ENCODE peak calls at places on chromosomes 13 and 19, in six cellular contexts. G is tibial artery, D is astrocyte of the spinal cord, V is BJ, Q is GM06990, K is lower lobe of right lung. E is an unnamed sample.

GRCh38 chr13:22915442-22916082 is 265.2 kb upstream of the SGCG start:
- DNase-seq in G (peak; percentile 38), K (peak; percentile 59), Q (peak; percentile 70), V (no peak), D (peak; percentile 48), E (no peak)

GRCh38 chr19:33472696-33473624 is 48.6 kb downstream of the PEPD start:
- DNase-seq in K (peak; percentile 37), V (peak; percentile 87), G (no peak), Q (no peak), D (peak; percentile 98), E (no peak)

GRCh38 chr19:17005000-17005399 is 21.6 kb downstream of the CPAMD8 start:
- DNase-seq in G (no peak), V (no peak), D (no peak), K (no peak), Q (no peak), E (no peak)

GRCh38 chr13:101425156-101425471 is 8.8 kb upstream of the NALCN start:
- DNase-seq in V (no peak), D (no peak), G (no peak), K (no peak), Q (no peak), E (no peak)

GRCh38 chr13:38686635-38687245 is at the start of gene FREM2:
- DNase-seq in D (peak; percentile 40), G (no peak), Q (peak; percentile 4), K (peak; percentile 76), V (no peak), E (peak; percentile 56)

GRCh38 chr19:27935669-27936068 is 1277.3 kb downstream of the UQCRFS1 start:
- DNase-seq in V (no peak), D (no peak), K (no peak), Q (no peak), G (no peak), E (no peak)

GRCh38 chr19:42423462-42424344 is 3.5 kb downstream of the LIPE start:
- DNase-seq in V (peak; percentile 54), K (peak; percentile 88), Q (peak; percentile 92), G (peak; percentile 75), D (peak; percentile 94), E (peak; percentile 50)

GRCh38 chr19:54475706-54476105 is 2.6 kb upstream of the CDC42EP5 start:
- DNase-seq in V (no peak), G (no peak), Q (no peak), K (no peak), D (no peak), E (no peak)

GRCh38 chr13:42964681-42965305 is 27.2 kb downstream of the EPSTI1 start:
- DNase-seq in G (no peak), K (no peak), V (no peak), Q (no peak), D (peak; percentile 18), E (no peak)

GRCh38 chr13:71067164-71067815 is 799.7 kb downstream of the DACH1 start:
- DNase-seq in D (no peak), G (no peak), K (no peak), V (no peak), Q (no peak), E (no peak)

GRCh38 chr13:72295173-72295572 is 428.2 kb upstream of the DACH1 start:
- DNase-seq in V (no peak), K (no peak), D (peak; percentile 47), Q (no peak), G (no peak), E (no peak)

GRCh38 chr13:23159205-23159586 is 21.6 kb upstream of the SGCG start:
- DNase-seq in V (no peak), G (peak; percentile 48), D (no peak), Q (no peak), K (peak; percentile 51), E (no peak)

GRCh38 chr13:46552888-46553520 is at the start of gene LRCH1:
- DNase-seq in V (no peak), D (peak; percentile 92), G (peak; percentile 89), K (peak; percentile 93), Q (peak; percentile 90), E (no peak)

GRCh38 chr19:53812335-53812734 is 11.8 kb downstream of the NLRP12 start:
- DNase-seq in V (no peak), D (no peak), K (no peak), G (no peak), Q (no peak), E (no peak)

GRCh38 chr13:21537105-21537504 is 66.9 kb downstream of the MICU2 start:
- DNase-seq in D (no peak), K (no peak), G (no peak), Q (no peak), V (no peak), E (no peak)

GRCh38 chr19:18470153-18470552 is 32.2 kb upstream of the ISYNA1 start:
- DNase-seq in D (no peak), Q (no peak), G (no peak), V (no peak), K (no peak), E (no peak)

GRCh38 chr13:113421673-113422270 is 31.5 kb downstream of the ADPRHL1 start:
- DNase-seq in G (no peak), V (no peak), D (peak; percentile 11), Q (no peak), K (no peak), E (no peak)

GRCh38 chr13:66660013-66660804 is 569.9 kb downstream of the PCDH9 start:
- DNase-seq in V (peak; percentile 15), K (no peak), Q (peak; percentile 0), D (peak; percentile 70), G (no peak), E (no peak)

GRCh38 chr13:105445793-105446192 is 1089.7 kb downstream of the EFNB2 start:
- DNase-seq in D (peak; percentile 11), V (no peak), G (no peak), Q (no peak), K (no peak), E (no peak)

GRCh38 chr19:33195711-33196347 is 1.7 kb downstream of the LRP3 start:
- DNase-seq in Q (no peak), D (no peak), V (no peak), G (no peak), K (no peak), E (no peak)

GRCh38 chr13:78020861-78021260 is 102.2 kb upstream of the EDNRB start:
- DNase-seq in V (no peak), Q (no peak), K (no peak), D (no peak), G (no peak), E (no peak)

GRCh38 chr13:24680258-24680920 is at the start of gene ATP12A:
- DNase-seq in K (no peak), G (no peak), Q (no peak), V (no peak), D (no peak), E (no peak)
- TF ChIP-seq CTCF in K (no peak), G (no peak), Q (peak; percentile 7), V (no peak), D (no peak), E (no peak)

GRCh38 chr19:44517146-44517545 is 12.3 kb downstream of the CEACAM20 start:
- DNase-seq in V (no peak), K (no peak), G (no peak), D (no peak), Q (no peak), E (no peak)

GRCh38 chr19:44509478-44509877 is 9.2 kb upstream of the ZNF180 start:
- DNase-seq in Q (no peak), K (no peak), D (no peak), V (no peak), G (no peak), E (no peak)

GRCh38 chr19:44515031-44515430 is 14.4 kb downstream of the CEACAM20 start:
- DNase-seq in K (no peak), D (no peak), V (no peak), G (no peak), Q (no peak), E (no peak)

GRCh38 chr19:44515907-44516306 is 13.6 kb downstream of the CEACAM20 start:
- DNase-seq in Q (no peak), K (no peak), D (no peak), G (no peak), V (no peak), E (no peak)

DNA sequence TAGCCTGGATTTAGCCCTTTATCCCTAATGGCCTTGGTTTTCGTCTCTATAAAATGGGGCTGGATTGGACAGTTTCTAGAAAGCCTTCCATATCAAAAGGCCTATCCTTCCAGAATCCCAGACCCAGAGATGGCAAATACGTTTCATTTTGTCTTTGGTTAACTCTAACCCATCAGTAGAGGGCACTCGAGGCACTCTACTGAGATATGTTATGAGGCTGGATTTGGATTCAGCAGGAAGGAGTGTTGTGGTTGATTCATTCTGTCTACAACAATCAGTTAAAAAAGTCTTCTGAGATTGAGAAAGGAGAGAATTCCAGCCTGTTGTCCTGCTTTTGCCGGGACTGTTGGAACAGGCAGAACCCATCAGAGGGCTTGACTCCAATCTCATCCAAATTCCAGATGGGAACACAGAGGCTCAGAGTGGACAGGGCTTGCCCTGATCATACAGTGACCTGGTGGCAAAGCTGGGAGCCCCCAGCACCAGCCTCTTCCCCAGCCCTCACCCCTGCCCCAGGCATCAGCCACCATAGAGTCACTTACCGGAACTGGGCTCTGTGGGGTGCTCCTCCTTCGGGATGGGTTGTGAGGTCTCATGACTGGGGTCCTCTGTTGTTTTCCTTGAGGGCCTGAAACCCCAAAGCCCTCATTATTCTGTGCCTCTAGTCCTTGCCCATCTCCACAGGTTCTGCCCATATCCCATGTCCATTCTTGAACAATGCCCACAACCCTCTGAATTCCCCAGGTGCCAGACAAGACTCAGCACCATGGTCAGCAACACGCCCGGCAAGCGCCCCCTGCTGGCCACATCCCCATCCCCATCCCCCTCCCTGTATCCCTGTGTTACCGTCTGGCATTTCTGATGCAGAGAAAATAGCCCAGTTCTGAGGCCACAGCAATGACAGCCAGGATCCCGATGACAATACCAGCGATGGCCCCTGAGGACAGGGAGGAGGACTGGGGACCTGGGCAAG is 12.3 kb upstream of the ZNF180 start:
- DNase-seq in V (no peak), K (no peak), G (no peak), Q (no peak), D (peak; percentile 14), E (peak; percentile 15)
- TF ChIP-seq CTCF in V (peak; percentile 61), K (peak; percentile 31), G (no peak), Q (peak; percentile 41), D (peak; percentile 64), E (peak; percentile 78)

GRCh38 chr13:111423168-111423785 is 102.8 kb downstream of the TEX29 start:
- DNase-seq in Q (no peak), G (no peak), K (no peak), D (no peak), V (no peak), E (no peak)
- TF ChIP-seq CTCF in Q (no peak), G (no peak), K (no peak), D (no peak), V (no peak), E (no peak)

DNA sequence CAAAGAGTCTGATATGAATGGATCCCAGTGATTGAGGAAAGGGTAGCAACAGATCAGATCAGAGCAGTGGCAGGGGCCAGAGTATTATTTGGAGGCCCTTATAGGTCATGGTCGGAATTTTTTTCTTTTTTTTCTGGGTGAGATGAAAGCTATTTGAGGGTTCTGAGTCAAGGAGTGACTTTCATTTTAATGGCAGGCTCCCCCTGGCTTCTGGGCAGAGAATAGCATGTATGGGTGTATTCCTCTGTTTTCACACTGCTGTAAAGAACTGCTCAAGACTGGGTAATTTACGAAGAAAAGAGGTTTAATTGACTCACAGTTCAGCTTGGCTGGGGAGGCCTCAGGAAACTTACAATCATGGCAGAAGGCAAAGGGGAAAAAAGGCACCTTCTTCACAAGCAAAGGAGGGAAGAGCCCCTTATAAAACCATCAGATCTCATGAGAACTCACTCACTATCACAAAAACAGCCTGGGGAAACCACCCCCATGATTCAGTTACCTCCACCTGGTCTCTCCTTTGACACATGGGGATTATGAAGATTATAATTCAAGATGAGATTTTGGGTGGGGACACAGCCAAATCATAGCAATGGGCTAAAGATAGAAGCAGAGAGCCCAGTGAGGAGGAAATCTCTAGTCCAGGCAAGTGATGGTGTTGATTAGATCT is 3.0 kb upstream of the SLC6A16 start:
- DNase-seq in Q (no peak), K (no peak), V (no peak), D (no peak), G (no peak), E (no peak)
- TF ChIP-seq CTCF in Q (peak; percentile 84), K (peak; percentile 68), V (peak; percentile 71), D (peak; percentile 73), G (peak; percentile 32), E (peak; percentile 74)

GRCh38 chr19:51407631-51408131 is 9.8 kb downstream of the SIGLEC10 start:
- DNase-seq in D (no peak), K (no peak), V (no peak), G (no peak), Q (no peak), E (no peak)
- TF ChIP-seq CTCF in D (peak; percentile 38), K (peak; percentile 36), V (peak; percentile 41), G (peak; percentile 31), Q (peak; percentile 77), E (peak; percentile 53)

E was measured in epithelial cell of proximal tubule.